ENCODE peak calls at places on chromosomes 4 and X, in ten cellular contexts. L, R, D, X, Q, E, F, M, O and U are unnamed samples.

GRCh38 chrX:19888419-19888879 is 1.0 kb upstream of the SH3KBP1 start:
- DNase-seq in D (peak; percentile 42), O (peak; percentile 53), M (peak; percentile 79), X (peak; percentile 66), Q (peak; percentile 82), F (peak; percentile 80), L (peak; percentile 80), R (peak; percentile 64), E (peak; percentile 70), U (peak; percentile 47)

GRCh38 chr4:128427832-128428366 is 140.3 kb upstream of the PGRMC2 start:
- DNase-seq in Q (peak; percentile 41), D (peak; percentile 84), O (peak; percentile 86), X (peak; percentile 66), F (peak; percentile 83), L (peak; percentile 87), R (no peak), E (peak; percentile 48), M (peak; percentile 73), U (peak; percentile 80)

GRCh38 chr4:101287332-101287731 is 60.0 kb downstream of the PPP3CA start:
- DNase-seq in O (no peak), E (peak; percentile 26), M (no peak), R (no peak), X (no peak), L (no peak), D (no peak), F (no peak), Q (no peak), U (no peak)

GRCh38 chr4:37139987-37140386 is 104.6 kb upstream of the NWD2 start:
- DNase-seq in F (no peak), M (no peak), X (no peak), D (no peak), E (no peak), Q (no peak), R (no peak), O (no peak), L (no peak), U (no peak)

GRCh38 chr4:153573881-153574807 is 108.0 kb downstream of the TMEM131L start:
- DNase-seq in E (peak; percentile 85), Q (peak; percentile 52), D (peak; percentile 76), X (peak; percentile 74), L (peak; percentile 64), F (peak; percentile 87), O (peak; percentile 37), R (peak; percentile 16), M (peak; percentile 93), U (peak; percentile 46)

GRCh38 chrX:154542723-154543424 is 3.8 kb downstream of the G6PD start:
- DNase-seq in O (no peak), M (no peak), R (no peak), X (no peak), E (no peak), Q (no peak), L (no peak), D (no peak), F (no peak), U (peak; percentile 70)

GRCh38 chr4:141238196-141238595 is 17.5 kb downstream of the ZNF330 start:
- DNase-seq in O (no peak), M (no peak), X (no peak), R (no peak), L (no peak), F (peak; percentile 31), E (no peak), D (peak; percentile 21), Q (no peak), U (no peak)

GRCh38 chr4:85005865-85006377 is 39.4 kb upstream of the WDFY3 start:
- DNase-seq in D (peak; percentile 82), Q (peak; percentile 87), R (no peak), F (peak; percentile 93), X (no peak), M (peak; percentile 94), O (no peak), L (peak; percentile 70), E (peak; percentile 54), U (no peak)

GRCh38 chrX:150456466-150456865 is 93.3 kb downstream of the MAMLD1 start:
- DNase-seq in D (no peak), Q (no peak), L (peak; percentile 2), O (no peak), M (no peak), R (no peak), E (no peak), F (no peak), X (no peak), U (peak; percentile 19)

GRCh38 chr4:110614173-110614948 is 8.5 kb downstream of the PITX2 start:
- DNase-seq in Q (peak; percentile 52), O (no peak), X (no peak), D (no peak), L (no peak), R (peak; percentile 69), M (no peak), F (no peak), E (no peak), U (no peak)

GRCh38 chr4:15963001-15963451 is at the start of gene FGFBP2:
- DNase-seq in M (peak; percentile 26), F (peak; percentile 78), E (peak; percentile 34), X (peak; percentile 73), D (peak; percentile 31), O (peak; percentile 21), R (peak; percentile 67), Q (peak; percentile 58), L (peak; percentile 56), U (no peak)

GRCh38 chr4:153115322-153116100 is 88.7 kb upstream of the TRIM2 start:
- DNase-seq in F (peak; percentile 83), L (peak; percentile 91), D (peak; percentile 82), O (peak; percentile 46), X (peak; percentile 47), Q (peak; percentile 84), M (peak; percentile 72), R (no peak), E (peak; percentile 38), U (peak; percentile 45)

GRCh38 chr4:167028976-167029375 is 205.3 kb downstream of the SPOCK3 start:
- DNase-seq in X (no peak), D (no peak), F (no peak), Q (no peak), M (no peak), O (no peak), L (no peak), E (no peak), R (no peak), U (no peak)

GRCh38 chr4:110394871-110395270 is 81.1 kb upstream of the ENPEP start:
- DNase-seq in X (no peak), Q (no peak), M (no peak), R (no peak), D (no peak), E (no peak), F (no peak), O (no peak), L (no peak), U (no peak)

GRCh38 chr4:124276461-124276860 is 436.1 kb downstream of the ANKRD50 start:
- DNase-seq in D (peak; percentile 25), R (no peak), X (no peak), E (no peak), L (peak; percentile 61), M (no peak), F (peak; percentile 8), O (no peak), Q (no peak), U (no peak)

GRCh38 chr4:127856485-127857447 is 23.9 kb upstream of the PLK4 start:
- DNase-seq in D (peak; percentile 95), F (peak; percentile 93), X (peak; percentile 20), M (peak; percentile 92), Q (peak; percentile 78), L (peak; percentile 56), R (no peak), E (no peak), O (no peak), U (peak; percentile 96)

GRCh38 chr4:99715286-99715685 is 57.7 kb upstream of the C4orf54 start:
- DNase-seq in L (peak; percentile 10), D (no peak), Q (no peak), X (peak; percentile 28), F (no peak), O (no peak), R (no peak), E (no peak), M (no peak), U (no peak)

GRCh38 chr4:3377557-3377956 is 64.2 kb upstream of the HGFAC start:
- DNase-seq in D (no peak), O (no peak), M (no peak), R (no peak), X (no peak), F (no peak), E (no peak), L (no peak), Q (no peak), U (no peak)

DNA sequence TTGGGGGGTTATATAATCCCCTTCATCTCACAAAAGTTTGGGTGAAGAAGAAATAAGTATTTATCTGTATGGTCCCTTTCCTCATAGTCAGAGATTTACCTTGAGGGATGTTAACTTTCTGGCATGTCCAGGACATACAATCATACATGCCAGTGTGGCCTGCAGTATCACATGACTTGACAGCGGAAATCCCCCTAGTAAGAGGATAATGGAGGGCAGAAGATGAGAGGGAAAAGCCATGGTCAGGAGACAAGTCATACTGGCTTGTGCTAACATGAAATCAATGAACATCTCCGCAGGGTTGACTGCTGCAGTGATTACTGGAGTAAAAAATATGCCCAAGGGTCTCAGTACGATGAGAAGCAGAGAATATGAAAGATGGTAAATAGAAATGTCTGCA is 1385.7 kb upstream of the ADGRL3 start:
- DNase-seq in X (peak; percentile 3), Q (no peak), D (no peak), L (no peak), O (no peak), F (no peak), E (no peak), R (no peak), M (no peak), U (no peak)
- H2AFZ ChIP-seq in X (no peak overlapping the region), Q (no peak overlapping the region), D (no peak overlapping the region), L (peak overlapping the region; percentile 28), O (no peak overlapping the region), F (no peak overlapping the region), E (no peak overlapping the region), R (peak overlapping the region; percentile 40), M (no peak overlapping the region), U (no peak overlapping the region)

DNA sequence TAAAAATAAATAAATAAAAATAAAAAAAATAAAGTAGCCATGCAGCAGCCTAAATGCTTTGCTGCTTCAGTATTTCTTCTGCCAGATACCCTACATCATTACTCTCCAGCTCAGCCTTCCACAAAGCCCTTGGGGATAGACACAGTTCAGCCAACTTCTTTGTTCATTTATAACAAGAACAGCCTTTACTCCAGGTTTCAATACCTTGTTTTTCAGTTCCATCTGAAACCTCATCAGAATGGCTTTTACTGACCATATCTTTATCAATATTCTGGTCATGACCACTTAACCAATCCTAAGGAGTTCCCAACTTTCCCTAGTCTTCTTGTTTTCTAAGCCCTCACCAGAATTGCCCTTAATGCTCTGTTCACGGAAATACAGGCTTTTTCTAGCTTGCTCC is 128.3 kb upstream of the MED14 start:
- DNase-seq in L (no peak), M (no peak), D (no peak), F (no peak), E (no peak), O (no peak), Q (no peak), R (no peak), X (no peak), U (no peak)
- H3K9me3 ChIP-seq in L (no peaks in the 10 kb centered on the region), M (no peaks in the 10 kb centered on the region), D (no peaks in the 10 kb centered on the region), F (no peaks in the 10 kb centered on the region), E (no peaks in the 10 kb centered on the region), O (no peaks in the 10 kb centered on the region), Q (peaks cover 8% of the 10 kb centered on the region), R (peaks cover 7% of the 10 kb centered on the region), X (no peaks in the 10 kb centered on the region), U (no peaks in the 10 kb centered on the region)

GRCh38 chr4:95190751-95191436 is 357.9 kb downstream of the UNC5C start:
- DNase-seq in O (no peak), L (peak; percentile 37), F (no peak), R (peak; percentile 91), E (no peak), D (no peak), Q (peak; percentile 83), M (no peak), X (peak; percentile 66), U (no peak)
- H2AFZ ChIP-seq in O (no peak overlapping the region), L (no peak overlapping the region), F (no peak overlapping the region), R (no peak overlapping the region), E (no peak overlapping the region), D (no peak overlapping the region), Q (no peak overlapping the region), M (no peak overlapping the region), X (no peak overlapping the region), U (no peak overlapping the region)

GRCh38 chr4:13036841-13037240 is 447.3 kb downstream of the RAB28 start:
- DNase-seq in F (no peak), O (no peak), E (no peak), R (no peak), X (no peak), M (no peak), D (no peak), L (no peak), Q (no peak), U (no peak)
- H3K9me3 ChIP-seq in F (no peaks in the 10 kb centered on the region), O (no peaks in the 10 kb centered on the region), E (no peaks in the 10 kb centered on the region), R (no peaks in the 10 kb centered on the region), X (no peaks in the 10 kb centered on the region), M (no peaks in the 10 kb centered on the region), D (no peaks in the 10 kb centered on the region), L (no peaks in the 10 kb centered on the region), Q (no peaks in the 10 kb centered on the region), U (no peaks in the 10 kb centered on the region)